ENCODE peak calls at places on chromosome 16, in four cellular contexts. One of them, this sample, is unnamed.

GRCh38 chr16:50273382-50273690 is 7.0 kb downstream of the ADCY7 start:
- DNase-seq in WERI-Rb-1: no peak
- DNase-seq in Caco-2: no peak
- DNase-seq in tibial nerve: no peak
- DNase-seq in this sample: no peak

GRCh38 chr16:19119564-19119963 is 5.8 kb downstream of the ITPRIPL2 start:
- DNase-seq in WERI-Rb-1: no peak
- DNase-seq in Caco-2: no peak
- DNase-seq in tibial nerve: no peak
- DNase-seq in this sample: no peak

GRCh38 chr16:47034455-47034854 is 61.0 kb upstream of the DNAJA2 start:
- DNase-seq in WERI-Rb-1: no peak
- DNase-seq in Caco-2: no peak
- DNase-seq in tibial nerve: no peak
- DNase-seq in this sample: no peak

GRCh38 chr16:67847064-67847861 is at the start of gene CENPT:
- DNase-seq in WERI-Rb-1: no peak
- DNase-seq in Caco-2: peak; percentile 66
- DNase-seq in tibial nerve: peak; percentile 31
- DNase-seq in this sample: peak; percentile 22

GRCh38 chr16:86878290-86879160 is 300.2 kb downstream of the FOXL1 start:
- DNase-seq in WERI-Rb-1: no peak
- DNase-seq in Caco-2: no peak
- DNase-seq in tibial nerve: no peak
- DNase-seq in this sample: peak; percentile 36

GRCh38 chr16:77584205-77584859 is 138.0 kb upstream of the NUDT7 start:
- DNase-seq in WERI-Rb-1: peak; percentile 45
- DNase-seq in Caco-2: peak; percentile 52
- DNase-seq in tibial nerve: no peak
- DNase-seq in this sample: peak; percentile 70

GRCh38 chr16:84751947-84752346 is 52.1 kb downstream of the USP10 start:
- DNase-seq in WERI-Rb-1: no peak
- DNase-seq in Caco-2: no peak
- DNase-seq in tibial nerve: no peak
- DNase-seq in this sample: no peak

GRCh38 chr16:11705311-11705710 is 37.1 kb downstream of the SNN start:
- DNase-seq in WERI-Rb-1: no peak
- DNase-seq in Caco-2: no peak
- DNase-seq in tibial nerve: no peak
- DNase-seq in this sample: no peak

GRCh38 chr16:3854740-3855139 is 25.8 kb downstream of the CREBBP start:
- DNase-seq in WERI-Rb-1: no peak
- DNase-seq in Caco-2: no peak
- DNase-seq in tibial nerve: no peak
- DNase-seq in this sample: no peak

GRCh38 chr16:68335175-68335574 is 24.4 kb downstream of the PRMT7 start:
- DNase-seq in WERI-Rb-1: no peak
- DNase-seq in Caco-2: no peak
- DNase-seq in tibial nerve: no peak
- DNase-seq in this sample: no peak

GRCh38 chr16:84599528-84600202 is 18.2 kb downstream of the COTL1 start:
- DNase-seq in WERI-Rb-1: peak; percentile 43
- DNase-seq in Caco-2: no peak
- DNase-seq in tibial nerve: no peak
- DNase-seq in this sample: peak; percentile 92

GRCh38 chr16:57284206-57284951 is at the start of gene PLLP:
- DNase-seq in WERI-Rb-1: peak; percentile 56
- DNase-seq in Caco-2: peak; percentile 89
- DNase-seq in tibial nerve: no peak
- DNase-seq in this sample: peak; percentile 69

GRCh38 chr16:970766-971581 is at the start of gene LMF1:
- DNase-seq in WERI-Rb-1: peak; percentile 89
- DNase-seq in Caco-2: peak; percentile 95
- DNase-seq in tibial nerve: peak; percentile 91
- DNase-seq in this sample: peak; percentile 96

GRCh38 chr16:7211781-7212180 is 120.9 kb upstream of the RBFOX1 start:
- DNase-seq in WERI-Rb-1: no peak
- DNase-seq in Caco-2: no peak
- DNase-seq in tibial nerve: no peak
- DNase-seq in this sample: no peak

GRCh38 chr16:7206469-7206868 is 126.2 kb upstream of the RBFOX1 start:
- DNase-seq in WERI-Rb-1: no peak
- DNase-seq in Caco-2: no peak
- DNase-seq in tibial nerve: no peak
- DNase-seq in this sample: no peak

DNA sequence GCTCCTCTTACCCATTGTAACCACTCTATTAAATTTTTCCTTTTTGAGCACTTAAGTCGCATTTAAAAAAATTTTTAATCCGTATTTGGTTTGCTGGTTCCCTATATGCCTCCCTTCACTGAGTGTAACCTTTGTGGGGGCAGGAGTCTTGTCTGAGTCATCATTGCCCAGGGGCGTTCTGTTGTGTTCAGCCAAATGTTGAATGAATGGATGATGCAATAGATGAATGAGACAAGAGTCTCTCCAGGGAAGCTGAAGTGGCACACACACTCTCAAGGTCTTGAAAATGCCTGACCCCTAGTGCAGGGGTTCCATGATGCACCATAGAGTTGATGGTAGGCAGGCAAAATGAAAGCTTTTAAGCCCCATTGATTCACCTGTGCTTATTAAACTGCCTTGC is 123.0 kb upstream of the RBFOX1 start:
- DNase-seq in WERI-Rb-1: no peak
- DNase-seq in Caco-2: no peak
- DNase-seq in tibial nerve: no peak
- DNase-seq in this sample: no peak
- H3K9me3 ChIP-seq in WERI-Rb-1: no peaks in the 10 kb centered on the region
- H3K9me3 ChIP-seq in Caco-2: no peaks in the 10 kb centered on the region
- H3K9me3 ChIP-seq in tibial nerve: no peaks in the 10 kb centered on the region
- H3K9me3 ChIP-seq in this sample: no peaks in the 10 kb centered on the region

GRCh38 chr16:35714665-35715064 is 2255.3 kb downstream of the TP53TG3F start:
- DNase-seq in WERI-Rb-1: no peak
- DNase-seq in Caco-2: no peak
- DNase-seq in tibial nerve: no peak
- DNase-seq in this sample: no peak
- H3K9me3 ChIP-seq in WERI-Rb-1: peaks cover 4% of the 10 kb centered on the region
- H3K9me3 ChIP-seq in Caco-2: no peaks in the 10 kb centered on the region
- H3K9me3 ChIP-seq in tibial nerve: no peaks in the 10 kb centered on the region
- H3K9me3 ChIP-seq in this sample: peaks cover 11% of the 10 kb centered on the region

GRCh38 chr16:64893386-64893785 is 228.5 kb downstream of the CDH11 start:
- DNase-seq in WERI-Rb-1: no peak
- DNase-seq in Caco-2: no peak
- DNase-seq in tibial nerve: no peak
- DNase-seq in this sample: no peak
- H3K9me3 ChIP-seq in WERI-Rb-1: no peaks in the 10 kb centered on the region
- H3K9me3 ChIP-seq in Caco-2: no peaks in the 10 kb centered on the region
- H3K9me3 ChIP-seq in tibial nerve: no peaks in the 10 kb centered on the region
- H3K9me3 ChIP-seq in this sample: no peaks in the 10 kb centered on the region

GRCh38 chr16:78745491-78746019 is 646.1 kb downstream of the WWOX start:
- DNase-seq in WERI-Rb-1: no peak
- DNase-seq in Caco-2: no peak
- DNase-seq in tibial nerve: no peak
- DNase-seq in this sample: no peak

GRCh38 chr16:78744796-78745464 is 645.5 kb downstream of the WWOX start:
- DNase-seq in WERI-Rb-1: no peak
- DNase-seq in Caco-2: no peak
- DNase-seq in tibial nerve: no peak
- DNase-seq in this sample: no peak

GRCh38 chr16:78744099-78744498 is 644.6 kb downstream of the WWOX start:
- DNase-seq in WERI-Rb-1: no peak
- DNase-seq in Caco-2: no peak
- DNase-seq in tibial nerve: no peak
- DNase-seq in this sample: no peak

GRCh38 chr16:78742501-78743283 is 643.2 kb downstream of the WWOX start:
- DNase-seq in WERI-Rb-1: no peak
- DNase-seq in Caco-2: no peak
- DNase-seq in tibial nerve: peak; percentile 15
- DNase-seq in this sample: no peak

DNA sequence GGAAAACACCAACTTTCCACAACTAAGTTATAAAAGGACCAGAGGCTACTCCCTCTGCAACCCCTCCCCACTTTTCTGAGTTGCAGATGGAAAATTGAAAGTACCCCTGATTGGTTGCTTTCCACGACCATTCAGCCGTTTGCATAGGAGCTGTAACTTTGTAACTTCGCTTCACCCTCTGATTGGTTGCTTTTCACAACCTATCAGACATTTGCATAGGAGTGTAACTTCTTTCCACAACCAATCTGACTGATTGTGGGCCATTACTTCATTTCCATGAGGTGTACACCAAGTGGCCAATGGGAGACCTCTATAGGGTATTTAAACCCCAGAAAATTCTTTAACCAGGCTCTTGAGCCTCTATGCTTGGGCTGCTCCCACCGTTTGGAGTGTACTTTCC is 644.1 kb downstream of the WWOX start:
- DNase-seq in WERI-Rb-1: no peak
- DNase-seq in Caco-2: no peak
- DNase-seq in tibial nerve: no peak
- DNase-seq in this sample: no peak
- H3K9me3 ChIP-seq in WERI-Rb-1: peaks cover 4% of the 10 kb centered on the region
- H3K9me3 ChIP-seq in Caco-2: no peaks in the 10 kb centered on the region
- H3K9me3 ChIP-seq in tibial nerve: no peaks in the 10 kb centered on the region
- H3K9me3 ChIP-seq in this sample: no peaks in the 10 kb centered on the region

DNA sequence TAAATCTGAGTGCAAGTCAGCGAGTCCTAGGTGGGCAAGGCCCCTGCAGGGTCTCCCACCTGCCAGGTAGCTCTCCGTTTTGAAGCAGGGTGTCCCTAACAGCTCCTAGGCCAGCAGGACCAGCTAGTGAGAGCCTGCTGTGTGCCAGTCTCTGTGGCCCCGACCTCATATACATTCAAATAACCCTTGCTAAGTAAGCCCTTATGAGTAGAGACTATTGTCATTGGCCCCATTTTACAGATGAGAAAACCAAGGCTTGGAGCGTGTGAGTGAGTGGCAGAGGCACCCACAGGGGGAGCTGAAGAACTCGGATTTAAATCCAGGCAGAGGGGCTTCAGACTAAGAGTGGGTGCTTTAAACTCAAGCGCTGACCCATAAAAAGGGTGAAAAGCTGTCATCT is 39.7 kb upstream of the EMP2 start:
- DNase-seq in WERI-Rb-1: no peak
- DNase-seq in Caco-2: no peak
- DNase-seq in tibial nerve: no peak
- DNase-seq in this sample: no peak
- H3K9me3 ChIP-seq in WERI-Rb-1: no peaks in the 10 kb centered on the region
- H3K9me3 ChIP-seq in Caco-2: no peaks in the 10 kb centered on the region
- H3K9me3 ChIP-seq in tibial nerve: no peaks in the 10 kb centered on the region
- H3K9me3 ChIP-seq in this sample: no peaks in the 10 kb centered on the region

GRCh38 chr16:31764103-31764502 is 109.5 kb upstream of the ZNF267 start:
- DNase-seq in WERI-Rb-1: no peak
- DNase-seq in Caco-2: no peak
- DNase-seq in tibial nerve: no peak
- DNase-seq in this sample: no peak

DNA sequence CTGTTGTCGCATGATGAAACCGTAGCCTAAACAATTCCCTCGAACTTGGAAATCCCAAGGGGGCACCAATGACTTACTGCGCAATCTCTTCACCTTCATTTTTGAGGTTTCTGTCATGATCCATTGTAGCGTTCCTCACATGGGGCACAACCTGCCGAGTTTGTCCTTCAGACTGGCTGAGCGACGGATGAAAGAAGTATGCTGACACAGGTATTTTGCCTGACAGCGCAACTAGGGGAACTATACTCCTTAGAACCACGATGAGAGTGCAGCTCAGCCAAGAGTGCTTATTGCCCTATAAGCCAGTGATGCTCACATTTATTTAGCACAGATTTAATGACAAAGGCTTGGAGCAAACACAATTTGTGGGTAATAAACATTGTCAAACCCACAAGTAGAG is 106.3 kb upstream of the ZNF267 start:
- DNase-seq in WERI-Rb-1: no peak
- DNase-seq in Caco-2: no peak
- DNase-seq in tibial nerve: no peak
- DNase-seq in this sample: no peak
- H3K9me3 ChIP-seq in WERI-Rb-1: peaks cover 7% of the 10 kb centered on the region
- H3K9me3 ChIP-seq in Caco-2: peaks cover 8% of the 10 kb centered on the region
- H3K9me3 ChIP-seq in tibial nerve: no peaks in the 10 kb centered on the region
- H3K9me3 ChIP-seq in this sample: peaks cover 27% of the 10 kb centered on the region

GRCh38 chr16:89217388-89218191 is at the start of gene ZNF778:
- DNase-seq in WERI-Rb-1: peak; percentile 55
- DNase-seq in Caco-2: peak; percentile 86
- DNase-seq in tibial nerve: peak; percentile 67
- DNase-seq in this sample: peak; percentile 91
- H3K9me3 ChIP-seq in WERI-Rb-1: no peaks in the 10 kb centered on the region
- H3K9me3 ChIP-seq in Caco-2: no peaks in the 10 kb centered on the region
- H3K9me3 ChIP-seq in tibial nerve: no peaks in the 10 kb centered on the region
- H3K9me3 ChIP-seq in this sample: no peaks in the 10 kb centered on the region

GRCh38 chr16:23524001-23524400 is 13.7 kb upstream of the GGA2 start:
- DNase-seq in WERI-Rb-1: no peak
- DNase-seq in Caco-2: no peak
- DNase-seq in tibial nerve: no peak
- DNase-seq in this sample: no peak
- H3K9me3 ChIP-seq in WERI-Rb-1: no peaks in the 10 kb centered on the region
- H3K9me3 ChIP-seq in Caco-2: no peaks in the 10 kb centered on the region
- H3K9me3 ChIP-seq in tibial nerve: no peaks in the 10 kb centered on the region
- H3K9me3 ChIP-seq in this sample: no peaks in the 10 kb centered on the region